ENCODE peak calls at places on chromosomes 6 and 20, in ten cellular contexts. Y, S, X, B, J, I, H, O, L and U are unnamed samples. For H3K36me3 and H3K4me1, the result is how much of the 10 kb centered on the place peaks cover.

GRCh38 chr6:15522856-15523529 is 139.8 kb downstream of the DTNBP1 start:
- DNase-seq in S (peak), X (no peak), L (peak), H (no peak), Y (no peak), O (peak), J (no peak), B (no peak), I (peak), U (no peak)

GRCh38 chr6:153944197-153944596 is 94.8 kb upstream of the OPRM1 start:
- DNase-seq in L (no peak), X (no peak), J (peak), S (no peak), O (no peak), Y (no peak), I (no peak), B (no peak), H (no peak), U (no peak)

GRCh38 chr6:151962246-151962846 is 154.9 kb downstream of the ESR1 start:
- DNase-seq in J (no peak), O (peak), X (no peak), H (no peak), Y (peak), S (no peak), I (no peak), L (no peak), B (no peak), U (no peak)

GRCh38 chr20:2364014-2364413 is 16.7 kb upstream of the TGM6 start:
- DNase-seq in Y (peak), J (no peak), L (no peak), B (no peak), S (no peak), X (no peak), H (no peak), O (no peak), I (no peak), U (no peak)

GRCh38 chr6:85047818-85048217 is 283.4 kb upstream of the TBX18 start:
- DNase-seq in S (no peak), Y (peak), L (no peak), O (no peak), I (no peak), X (no peak), B (no peak), J (no peak), H (no peak), U (no peak)

GRCh38 chr6:441126-441920 is 49.8 kb downstream of the IRF4 start:
- DNase-seq in L (no peak), J (no peak), S (peak), H (no peak), I (peak), X (no peak), O (no peak), B (no peak), Y (no peak), U (no peak)

GRCh38 chr6:158161566-158162254 is 6.4 kb downstream of the SERAC1 start:
- DNase-seq in O (no peak), X (no peak), H (no peak), J (peak), B (peak), S (no peak), I (no peak), Y (no peak), L (peak), U (no peak)

GRCh38 chr6:25447570-25447929 is 168.4 kb downstream of the CARMIL1 start:
- DNase-seq in L (no peak), J (no peak), S (no peak), X (no peak), Y (no peak), O (peak), B (no peak), H (no peak), I (no peak), U (no peak)

GRCh38 chr6:124073021-124073420 is 269.4 kb downstream of the NKAIN2 start:
- DNase-seq in Y (no peak), S (no peak), L (peak), I (no peak), H (no peak), J (peak), B (no peak), X (no peak), O (no peak), U (no peak)

GRCh38 chr6:38603492-38603891 is 36.2 kb downstream of the BTBD9 start:
- DNase-seq in S (no peak), J (no peak), H (no peak), L (no peak), O (no peak), X (no peak), I (no peak), Y (no peak), B (no peak), U (no peak)

GRCh38 chr6:29977425-29977727 is 35.0 kb downstream of the HLA-A start:
- DNase-seq in J (no peak), X (no peak), I (no peak), L (no peak), H (no peak), Y (no peak), S (no peak), B (no peak), O (no peak), U (no peak)

GRCh38 chr6:391559-392440 is at the start of gene IRF4:
- DNase-seq in L (peak), I (peak), O (no peak), B (peak), J (peak), Y (no peak), S (peak), X (no peak), H (peak), U (peak)

GRCh38 chr6:167221408-167222201 is 63.8 kb upstream of the GPR31 start:
- DNase-seq in S (no peak), Y (no peak), B (no peak), L (no peak), H (no peak), J (no peak), O (no peak), X (no peak), I (no peak), U (no peak)

GRCh38 chr20:37984018-37984785 is 49.1 kb downstream of the TTI1 start:
- DNase-seq in I (no peak), X (no peak), H (no peak), J (no peak), O (no peak), Y (no peak), B (no peak), L (peak), S (peak), U (no peak)

GRCh38 chr6:169244684-169245383 is 8.8 kb downstream of the THBS2 start:
- DNase-seq in B (no peak), S (no peak), I (peak), X (no peak), O (no peak), Y (no peak), H (no peak), J (no peak), L (no peak), U (no peak)

GRCh38 chr6:144390202-144390601 is 105.1 kb downstream of the UTRN start:
- DNase-seq in Y (no peak), I (no peak), B (no peak), O (no peak), H (no peak), L (no peak), J (no peak), S (no peak), X (no peak), U (no peak)

GRCh38 chr20:31494131-31494530 is 19.0 kb downstream of the REM1 start:
- DNase-seq in J (peak), B (no peak), I (peak), X (no peak), Y (peak), O (peak), S (no peak), H (no peak), L (no peak), U (no peak)

GRCh38 chr6:25899123-25899522 is 25.1 kb upstream of the SLC17A3 start:
- DNase-seq in S (no peak), L (no peak), I (no peak), O (peak), Y (no peak), X (no peak), H (no peak), B (no peak), J (peak), U (no peak)

DNA sequence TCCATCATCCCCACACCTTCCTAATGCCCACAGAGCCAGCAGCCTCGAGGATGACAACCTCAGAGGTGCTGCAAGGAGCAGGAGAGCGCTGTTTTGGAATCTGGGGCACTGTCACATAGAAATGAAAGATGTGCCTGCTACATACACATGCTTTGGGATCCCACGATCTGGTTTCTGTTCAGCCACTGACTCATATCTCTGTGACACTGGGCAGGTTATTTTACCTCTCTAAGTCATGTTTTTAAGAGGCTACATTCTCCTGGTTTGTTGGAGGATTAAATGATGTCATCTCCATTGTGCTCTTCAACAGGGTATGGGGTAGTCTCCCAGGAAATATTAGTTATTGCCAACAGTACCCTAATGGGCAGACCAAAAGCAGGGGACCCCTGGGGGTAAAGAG is 32.6 kb upstream of the TAB2 start:
- DNase-seq in O (no peak), S (no peak), B (no peak), J (no peak), L (no peak), Y (peak), H (no peak), X (no peak), I (no peak), U (no peak)
- H3K27ac ChIP-seq in O (no peak), S (no peak), B (no peak), J (no peak), L (no peak), Y (no peak), H (no peak), X (no peak), I (no peak), U (no peak)

GRCh38 chr6:45652393-45652792 is 274.7 kb upstream of the SUPT3H start:
- DNase-seq in J (no peak), X (no peak), S (no peak), B (no peak), O (no peak), L (no peak), H (no peak), I (no peak), Y (peak), U (no peak)

GRCh38 chr6:45657243-45657642 is 279.5 kb upstream of the SUPT3H start:
- DNase-seq in L (no peak), I (no peak), J (no peak), B (no peak), O (no peak), H (no peak), Y (no peak), S (no peak), X (no peak), U (no peak)

GRCh38 chr6:45653117-45653883 is 275.6 kb upstream of the SUPT3H start:
- DNase-seq in Y (no peak), B (no peak), J (no peak), S (no peak), I (no peak), O (no peak), H (no peak), L (no peak), X (no peak), U (no peak)

GRCh38 chr6:45655630-45656422 is 278.1 kb upstream of the SUPT3H start:
- DNase-seq in J (no peak), S (no peak), H (no peak), I (no peak), X (no peak), O (peak), Y (peak), L (no peak), B (no peak), U (no peak)

DNA sequence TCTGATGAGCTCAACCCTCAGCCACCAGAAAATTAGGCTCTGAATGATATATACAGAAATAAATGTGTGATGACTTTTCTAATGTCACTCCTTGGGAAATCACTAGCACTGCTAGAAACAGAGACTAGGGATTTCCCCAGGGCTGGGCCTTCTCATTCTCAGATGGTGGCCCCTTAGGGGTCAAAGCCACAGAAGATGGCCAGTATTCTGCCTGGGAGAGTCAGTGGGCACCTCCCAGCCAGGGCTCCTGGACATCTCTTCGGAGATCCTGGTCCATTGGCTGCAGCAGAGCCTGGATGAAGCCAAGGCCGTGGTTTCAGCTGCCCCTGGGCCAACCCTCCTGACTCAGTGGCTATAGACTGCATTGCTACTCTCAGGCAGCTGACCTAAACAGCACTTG is 276.9 kb upstream of the SUPT3H start:
- DNase-seq in S (no peak), L (no peak), J (no peak), B (no peak), Y (no peak), I (no peak), O (no peak), X (no peak), H (no peak), U (no peak)
- H3K36me3 ChIP-seq in S (under half), L (under half), J (under half), B (under half), Y (under half), I (under half), O (under half), X (under half), H (under half), U (under half)

GRCh38 chr6:109058620-109059019 is 36.0 kb downstream of the SESN1 start:
- DNase-seq in H (no peak), L (no peak), O (no peak), B (no peak), Y (no peak), I (no peak), X (no peak), S (no peak), J (no peak), U (no peak)

GRCh38 chr6:109059591-109060021 is 35.0 kb downstream of the SESN1 start:
- DNase-seq in H (no peak), L (no peak), X (no peak), Y (peak), I (no peak), B (no peak), S (no peak), O (no peak), J (no peak), U (no peak)

GRCh38 chr6:109056661-109057060 is 38.0 kb downstream of the SESN1 start:
- DNase-seq in L (no peak), H (no peak), Y (no peak), X (no peak), B (no peak), O (no peak), S (no peak), I (no peak), J (no peak), U (no peak)

GRCh38 chr6:109060585-109060984 is 34.1 kb downstream of the SESN1 start:
- DNase-seq in B (no peak), S (no peak), L (no peak), H (no peak), X (no peak), I (no peak), J (no peak), Y (no peak), O (no peak), U (no peak)

DNA sequence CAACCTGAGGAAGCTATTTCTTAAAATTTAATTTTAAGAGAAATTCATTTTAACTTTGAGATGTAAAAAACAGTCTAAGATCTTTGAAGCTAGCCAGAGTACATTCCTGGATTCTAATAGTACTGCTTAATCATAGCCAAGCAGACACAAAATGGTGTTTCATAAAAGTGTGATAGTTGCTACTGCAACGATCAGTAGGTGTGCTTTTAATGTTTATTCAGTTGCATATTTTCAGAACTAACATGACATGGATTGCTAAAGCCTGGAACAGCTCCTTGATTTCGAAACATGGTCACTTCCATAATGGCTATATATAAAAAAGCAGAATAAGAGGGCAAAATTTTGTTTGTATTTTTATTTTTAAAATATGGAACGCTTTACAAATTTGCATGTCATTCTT is 35.5 kb downstream of the SESN1 start:
- DNase-seq in H (no peak), J (no peak), I (no peak), X (no peak), L (no peak), B (no peak), Y (no peak), S (no peak), O (no peak), U (no peak)
- H3K4me1 ChIP-seq in H (under half), J (under half), I (under half), X (under half), L (under half), B (under half), Y (under half), S (under half), O (under half), U (under half)

DNA sequence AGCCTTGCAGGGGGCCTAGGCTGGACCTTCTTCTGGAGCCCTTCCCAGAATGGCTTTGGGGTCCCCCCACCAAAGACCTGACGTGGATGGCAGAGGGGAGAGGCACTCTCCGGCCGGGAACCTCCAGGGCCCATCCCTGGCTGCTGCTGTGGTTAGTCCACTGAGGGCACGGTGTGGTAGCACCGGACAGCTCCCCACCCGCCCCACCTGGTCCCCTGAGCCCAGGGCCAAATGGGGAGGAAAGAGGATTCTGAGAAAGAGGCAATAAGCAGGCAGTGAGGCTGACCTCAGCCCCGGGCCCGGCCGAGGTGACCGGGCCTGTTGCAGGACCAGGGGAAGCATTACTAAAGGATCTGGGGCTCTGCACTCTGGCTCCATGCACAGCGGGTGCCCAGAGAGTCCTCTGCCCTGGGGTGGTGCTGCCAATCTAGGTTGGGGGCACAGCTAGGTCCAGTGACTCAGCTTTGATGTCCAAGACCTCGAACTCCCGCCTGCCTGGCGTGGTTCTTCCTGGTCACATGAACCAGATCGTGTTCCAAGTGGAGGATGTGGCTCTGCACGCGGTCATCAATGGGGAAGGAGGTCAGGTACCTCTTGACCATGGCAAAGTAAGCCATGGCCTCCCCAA is 2.2 kb downstream of the CENPB start:
- DNase-seq in I (peak), X (no peak), O (no peak), S (no peak), B (no peak), L (no peak), J (no peak), H (no peak), Y (no peak), U (no peak)
- H3K27ac ChIP-seq in I (peak), X (no peak), O (no peak), S (peak), B (no peak), L (no peak), J (no peak), H (no peak), Y (no peak), U (no peak)

GRCh38 chr20:18532626-18533025 is 24.9 kb downstream of the SEC23B start:
- DNase-seq in H (no peak), Y (no peak), L (no peak), B (no peak), X (no peak), J (no peak), O (no peak), S (no peak), I (no peak), U (no peak)
- H3K36me3 ChIP-seq in H (half or more), Y (half or more), L (under half), B (under half), X (half or more), J (under half), O (under half), S (under half), I (half or more), U (half or more)

GRCh38 chr20:36848078-36848660 is 27.8 kb upstream of the TLDC2 start:
- DNase-seq in L (no peak), O (no peak), I (no peak), B (no peak), S (peak), Y (no peak), X (peak), J (no peak), H (no peak), U (no peak)
- H3K4me1 ChIP-seq in L (half or more), O (under half), I (half or more), B (under half), S (half or more), Y (under half), X (under half), J (under half), H (under half), U (under half)